ENCODE peak calls at places on chromosome 9, in five cellular contexts. I, D, X, G and H are unnamed samples. For H3K36me3, the result is how much of the 10 kb centered on the place peaks cover.

GRCh38 chr9:2743937-2744529 is 26.7 kb downstream of the KCNV2 start:
- DNase-seq in I (no peak), D (no peak), X (no peak), G (no peak), H (no peak)

GRCh38 chr9:7011395-7012067 is 253.8 kb downstream of the KDM4C start:
- DNase-seq in I (no peak), D (no peak), X (no peak), G (no peak), H (no peak)

GRCh38 chr9:18296702-18297531 is 177.0 kb upstream of the ADAMTSL1 start:
- DNase-seq in I (peak), D (no peak), X (no peak), G (no peak), H (no peak)

GRCh38 chr9:82466616-82467251 is 478.2 kb downstream of the SPATA31D1 start:
- DNase-seq in I (peak), D (peak), X (no peak), G (no peak), H (no peak)

GRCh38 chr9:86807577-86807976 is 139.7 kb downstream of the GAS1 start:
- DNase-seq in I (no peak), D (peak), X (no peak), G (peak), H (no peak)

GRCh38 chr9:122016789-122017188 is 76.3 kb downstream of the TTLL11 start:
- DNase-seq in I (no peak), D (peak), X (no peak), G (peak), H (no peak)

GRCh38 chr9:93110400-93110855 is 14.4 kb downstream of the CARD19 start:
- DNase-seq in I (no peak), D (no peak), X (peak), G (peak), H (peak)

GRCh38 chr9:76366275-76366674 is 28.0 kb downstream of the RFK start:
- DNase-seq in I (no peak), D (no peak), X (no peak), G (no peak), H (no peak)

GRCh38 chr9:91483835-91484234 is 60.2 kb upstream of the NFIL3 start:
- DNase-seq in I (no peak), D (no peak), X (no peak), G (no peak), H (no peak)

GRCh38 chr9:129254566-129255287 is 76.7 kb upstream of the IER5L start:
- DNase-seq in I (no peak), D (no peak), X (no peak), G (peak), H (no peak)

GRCh38 chr9:72476617-72477375 is 44.6 kb upstream of the TMC1 start:
- DNase-seq in I (peak), D (no peak), X (peak), G (no peak), H (no peak)

GRCh38 chr9:100099722-100100042 is 639 bp downstream of the INVS start:
- DNase-seq in I (no peak), D (peak), X (peak), G (peak), H (no peak)

GRCh38 chr9:114098660-114099522 is at the start of gene KIF12:
- DNase-seq in I (no peak), D (peak), X (peak), G (peak), H (peak)

GRCh38 chr9:130304141-130304540 is 38.6 kb downstream of the HMCN2 start:
- DNase-seq in I (no peak), D (no peak), X (no peak), G (no peak), H (no peak)

DNA sequence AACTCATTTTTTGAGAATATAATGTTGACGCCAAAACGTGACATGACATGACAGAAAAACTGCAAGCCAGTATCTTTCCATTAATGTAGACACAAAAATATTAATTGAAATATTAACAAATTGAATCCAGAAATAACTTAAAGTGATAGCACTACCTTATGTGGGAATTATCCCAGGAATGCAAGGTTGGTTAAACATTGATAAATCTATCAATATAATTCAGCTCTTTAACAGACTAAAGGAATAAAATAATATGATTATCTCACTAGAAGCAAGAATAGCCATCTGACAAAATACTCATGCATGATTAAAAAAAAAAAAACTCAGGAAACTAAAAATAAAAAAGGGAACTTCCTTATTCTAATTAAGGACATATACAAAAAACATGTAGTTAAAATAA is 6.8 kb downstream of the ZNF510 start:
- DNase-seq in I (no peak), D (no peak), X (no peak), G (no peak), H (no peak)
- H3K36me3 ChIP-seq in I (under half), D (under half), X (under half), G (under half), H (half or more)

GRCh38 chr9:124343533-124344290 is 71.5 kb downstream of the PSMB7 start:
- DNase-seq in I (no peak), D (no peak), X (no peak), G (no peak), H (no peak)

GRCh38 chr9:124345751-124346281 is 69.4 kb downstream of the PSMB7 start:
- DNase-seq in I (no peak), D (no peak), X (no peak), G (no peak), H (no peak)

GRCh38 chr9:124346347-124347163 is 68.7 kb downstream of the PSMB7 start:
- DNase-seq in I (no peak), D (no peak), X (no peak), G (no peak), H (peak)

GRCh38 chr9:124344291-124345050 is 70.8 kb downstream of the PSMB7 start:
- DNase-seq in I (no peak), D (no peak), X (no peak), G (no peak), H (no peak)

DNA sequence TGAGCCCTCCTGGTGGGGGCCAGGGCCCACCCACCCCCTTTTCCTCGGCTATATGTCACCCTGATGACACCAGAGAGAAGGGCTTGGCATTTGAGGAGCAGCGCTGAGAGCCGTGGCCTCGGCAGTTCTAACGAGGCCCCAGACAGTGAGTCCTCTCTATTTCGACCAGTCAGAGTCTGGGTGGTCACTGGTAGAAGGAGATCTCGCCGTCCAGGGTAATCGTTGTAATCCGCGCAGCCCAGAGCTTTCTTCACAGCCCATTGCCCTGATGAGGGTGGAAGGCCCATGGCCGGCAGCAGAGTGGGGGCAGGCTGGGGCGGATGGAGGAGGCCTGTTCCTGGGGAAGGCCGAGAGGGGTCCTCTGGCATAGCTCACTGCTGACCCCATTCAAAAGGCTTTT is 70.2 kb downstream of the PSMB7 start:
- DNase-seq in I (no peak), D (no peak), X (no peak), G (no peak), H (no peak)
- H3K36me3 ChIP-seq in I (half or more), D (under half), X (under half), G (under half), H (half or more)

GRCh38 chr9:109411069-109411761 is 86.9 kb downstream of the PTPN3 start:
- DNase-seq in I (no peak), D (no peak), X (no peak), G (no peak), H (no peak)
- H3K36me3 ChIP-seq in I (under half), D (under half), X (under half), G (under half), H (under half)

GRCh38 chr9:32991895-32992595 is 9.4 kb downstream of the APTX start:
- DNase-seq in I (peak), D (peak), X (peak), G (no peak), H (no peak)
- H3K36me3 ChIP-seq in I (under half), D (under half), X (under half), G (under half), H (under half)